ENCODE peak calls at places on chromosomes 11 and 22, in nine cellular contexts. One of them, this sample, is unnamed.

GRCh38 chr22:40182231-40182835 is 4.6 kb downstream of the TNRC6B start:
- DNase-seq in HCT116: no peak
- DNase-seq in AG09319: no peak
- DNase-seq in glutamatergic neuron: no peak
- DNase-seq in HFFc6: peak; percentile 46
- DNase-seq in HL-60: no peak
- DNase-seq in right lobe of liver: no peak
- DNase-seq in fibroblast of lung: peak; percentile 60
- DNase-seq in BJ: no peak
- DNase-seq in this sample: no peak

GRCh38 chr11:83779876-83780275 is 493.7 kb upstream of the CCDC90B start:
- DNase-seq in HCT116: no peak
- DNase-seq in AG09319: no peak
- DNase-seq in glutamatergic neuron: no peak
- DNase-seq in HFFc6: no peak
- DNase-seq in HL-60: no peak
- DNase-seq in right lobe of liver: no peak
- DNase-seq in fibroblast of lung: no peak
- DNase-seq in BJ: no peak
- DNase-seq in this sample: no peak

GRCh38 chr22:19121631-19122142 is 525 bp downstream of the DGCR2 start:
- DNase-seq in HCT116: no peak
- DNase-seq in AG09319: no peak
- DNase-seq in glutamatergic neuron: peak; percentile 65
- DNase-seq in HFFc6: peak; percentile 18
- DNase-seq in HL-60: peak; percentile 47
- DNase-seq in right lobe of liver: peak; percentile 77
- DNase-seq in fibroblast of lung: peak; percentile 44
- DNase-seq in BJ: no peak
- DNase-seq in this sample: no peak

GRCh38 chr11:113873241-113873626 is 2.1 kb downstream of the USP28 start:
- DNase-seq in HCT116: no peak
- DNase-seq in AG09319: no peak
- DNase-seq in glutamatergic neuron: no peak
- DNase-seq in HFFc6: no peak
- DNase-seq in HL-60: no peak
- DNase-seq in right lobe of liver: no peak
- DNase-seq in fibroblast of lung: peak; percentile 53
- DNase-seq in BJ: no peak
- DNase-seq in this sample: no peak

GRCh38 chr11:65377036-65377435 is 5.4 kb downstream of the SLC25A45 start:
- DNase-seq in HCT116: no peak
- DNase-seq in AG09319: no peak
- DNase-seq in glutamatergic neuron: no peak
- DNase-seq in HFFc6: no peak
- DNase-seq in HL-60: no peak
- DNase-seq in right lobe of liver: no peak
- DNase-seq in fibroblast of lung: no peak
- DNase-seq in BJ: no peak
- DNase-seq in this sample: no peak

GRCh38 chr22:45223304-45224117 is 17.2 kb downstream of the KIAA0930 start:
- DNase-seq in HCT116: no peak
- DNase-seq in AG09319: no peak
- DNase-seq in glutamatergic neuron: no peak
- DNase-seq in HFFc6: no peak
- DNase-seq in HL-60: no peak
- DNase-seq in right lobe of liver: no peak
- DNase-seq in fibroblast of lung: no peak
- DNase-seq in BJ: no peak
- DNase-seq in this sample: no peak

GRCh38 chr11:61814242-61814957 is 2.4 kb downstream of the FADS1 start:
- DNase-seq in HCT116: peak; percentile 67
- DNase-seq in AG09319: no peak
- DNase-seq in glutamatergic neuron: peak; percentile 35
- DNase-seq in HFFc6: no peak
- DNase-seq in HL-60: no peak
- DNase-seq in right lobe of liver: no peak
- DNase-seq in fibroblast of lung: peak; percentile 43
- DNase-seq in BJ: no peak
- DNase-seq in this sample: no peak

GRCh38 chr11:30255637-30256036 is 24.8 kb downstream of the FSHB start:
- DNase-seq in HCT116: no peak
- DNase-seq in AG09319: no peak
- DNase-seq in glutamatergic neuron: no peak
- DNase-seq in HFFc6: no peak
- DNase-seq in HL-60: no peak
- DNase-seq in right lobe of liver: no peak
- DNase-seq in fibroblast of lung: no peak
- DNase-seq in BJ: no peak
- DNase-seq in this sample: no peak

GRCh38 chr11:59898652-59899051 is 20.1 kb downstream of the OOSP3 start:
- DNase-seq in HCT116: no peak
- DNase-seq in AG09319: no peak
- DNase-seq in glutamatergic neuron: no peak
- DNase-seq in HFFc6: no peak
- DNase-seq in HL-60: no peak
- DNase-seq in right lobe of liver: no peak
- DNase-seq in fibroblast of lung: no peak
- DNase-seq in BJ: no peak
- DNase-seq in this sample: no peak

GRCh38 chr22:24848559-24849168 is 42.7 kb downstream of the SGSM1 start:
- DNase-seq in HCT116: no peak
- DNase-seq in AG09319: no peak
- DNase-seq in glutamatergic neuron: no peak
- DNase-seq in HFFc6: no peak
- DNase-seq in HL-60: no peak
- DNase-seq in right lobe of liver: no peak
- DNase-seq in fibroblast of lung: no peak
- DNase-seq in BJ: no peak
- DNase-seq in this sample: no peak

GRCh38 chr11:103007521-103007920 is 52.0 kb upstream of the MMP13 start:
- DNase-seq in HCT116: no peak
- DNase-seq in AG09319: no peak
- DNase-seq in glutamatergic neuron: no peak
- DNase-seq in HFFc6: peak; percentile 83
- DNase-seq in HL-60: no peak
- DNase-seq in right lobe of liver: no peak
- DNase-seq in fibroblast of lung: peak; percentile 73
- DNase-seq in BJ: no peak
- DNase-seq in this sample: no peak

GRCh38 chr11:122044086-122044485 is 71.9 kb downstream of the BLID start:
- DNase-seq in HCT116: no peak
- DNase-seq in AG09319: no peak
- DNase-seq in glutamatergic neuron: no peak
- DNase-seq in HFFc6: no peak
- DNase-seq in HL-60: no peak
- DNase-seq in right lobe of liver: no peak
- DNase-seq in fibroblast of lung: no peak
- DNase-seq in BJ: no peak
- DNase-seq in this sample: no peak

GRCh38 chr11:60924906-60925684 is 835 bp downstream of the TMEM132A start:
- DNase-seq in HCT116: no peak
- DNase-seq in AG09319: no peak
- DNase-seq in glutamatergic neuron: peak; percentile 66
- DNase-seq in HFFc6: no peak
- DNase-seq in HL-60: no peak
- DNase-seq in right lobe of liver: no peak
- DNase-seq in fibroblast of lung: no peak
- DNase-seq in BJ: no peak
- DNase-seq in this sample: no peak

GRCh38 chr11:1226981-1227550 is 4.2 kb downstream of the MUC5B start:
- DNase-seq in HCT116: no peak
- DNase-seq in AG09319: no peak
- DNase-seq in glutamatergic neuron: peak; percentile 66
- DNase-seq in HFFc6: no peak
- DNase-seq in HL-60: no peak
- DNase-seq in right lobe of liver: peak; percentile 44
- DNase-seq in fibroblast of lung: no peak
- DNase-seq in BJ: no peak
- DNase-seq in this sample: no peak

GRCh38 chr22:16774911-16775529 is 50.2 kb downstream of the XKR3 start:
- DNase-seq in HCT116: no peak
- DNase-seq in AG09319: no peak
- DNase-seq in glutamatergic neuron: no peak
- DNase-seq in HFFc6: no peak
- DNase-seq in HL-60: no peak
- DNase-seq in right lobe of liver: no peak
- DNase-seq in fibroblast of lung: no peak
- DNase-seq in BJ: no peak
- DNase-seq in this sample: no peak
- TF ChIP-seq CTCF in HCT116: no peak
- TF ChIP-seq CTCF in AG09319: no peak
- TF ChIP-seq CTCF in glutamatergic neuron: no peak
- TF ChIP-seq CTCF in HFFc6: no peak
- TF ChIP-seq CTCF in HL-60: no peak
- TF ChIP-seq CTCF in right lobe of liver: no peak
- TF ChIP-seq CTCF in fibroblast of lung: no peak
- TF ChIP-seq CTCF in BJ: no peak
- TF ChIP-seq CTCF in this sample: no peak

GRCh38 chr22:26172389-26172990 is 3.2 kb downstream of the SEZ6L start:
- DNase-seq in HCT116: peak; percentile 24
- DNase-seq in AG09319: no peak
- DNase-seq in glutamatergic neuron: peak; percentile 79
- DNase-seq in HFFc6: no peak
- DNase-seq in HL-60: no peak
- DNase-seq in right lobe of liver: peak; percentile 53
- DNase-seq in fibroblast of lung: peak; percentile 9
- DNase-seq in BJ: no peak
- DNase-seq in this sample: no peak

GRCh38 chr22:26170112-26170492 is 840 bp downstream of the SEZ6L start:
- DNase-seq in HCT116: no peak
- DNase-seq in AG09319: no peak
- DNase-seq in glutamatergic neuron: peak; percentile 65
- DNase-seq in HFFc6: no peak
- DNase-seq in HL-60: no peak
- DNase-seq in right lobe of liver: no peak
- DNase-seq in fibroblast of lung: no peak
- DNase-seq in BJ: no peak
- DNase-seq in this sample: no peak

GRCh38 chr22:26169312-26170111 is at the start of gene SEZ6L:
- DNase-seq in HCT116: no peak
- DNase-seq in AG09319: no peak
- DNase-seq in glutamatergic neuron: peak; percentile 76
- DNase-seq in HFFc6: no peak
- DNase-seq in HL-60: peak; percentile 30
- DNase-seq in right lobe of liver: no peak
- DNase-seq in fibroblast of lung: peak; percentile 7
- DNase-seq in BJ: no peak
- DNase-seq in this sample: no peak

GRCh38 chr22:26170795-26171194 is 1.5 kb downstream of the SEZ6L start:
- DNase-seq in HCT116: no peak
- DNase-seq in AG09319: no peak
- DNase-seq in glutamatergic neuron: peak; percentile 39
- DNase-seq in HFFc6: no peak
- DNase-seq in HL-60: no peak
- DNase-seq in right lobe of liver: no peak
- DNase-seq in fibroblast of lung: no peak
- DNase-seq in BJ: no peak
- DNase-seq in this sample: no peak

GRCh38 chr22:26174280-26174679 is 5.0 kb downstream of the SEZ6L start:
- DNase-seq in HCT116: no peak
- DNase-seq in AG09319: no peak
- DNase-seq in glutamatergic neuron: peak; percentile 61
- DNase-seq in HFFc6: peak; percentile 15
- DNase-seq in HL-60: no peak
- DNase-seq in right lobe of liver: no peak
- DNase-seq in fibroblast of lung: no peak
- DNase-seq in BJ: no peak
- DNase-seq in this sample: no peak
- TF ChIP-seq CTCF in HCT116: no peak
- TF ChIP-seq CTCF in AG09319: no peak
- TF ChIP-seq CTCF in glutamatergic neuron: peak; percentile 53
- TF ChIP-seq CTCF in HFFc6: peak; percentile 24
- TF ChIP-seq CTCF in HL-60: no peak
- TF ChIP-seq CTCF in right lobe of liver: no peak
- TF ChIP-seq CTCF in fibroblast of lung: no peak
- TF ChIP-seq CTCF in BJ: peak; percentile 26
- TF ChIP-seq CTCF in this sample: peak; percentile 16

DNA sequence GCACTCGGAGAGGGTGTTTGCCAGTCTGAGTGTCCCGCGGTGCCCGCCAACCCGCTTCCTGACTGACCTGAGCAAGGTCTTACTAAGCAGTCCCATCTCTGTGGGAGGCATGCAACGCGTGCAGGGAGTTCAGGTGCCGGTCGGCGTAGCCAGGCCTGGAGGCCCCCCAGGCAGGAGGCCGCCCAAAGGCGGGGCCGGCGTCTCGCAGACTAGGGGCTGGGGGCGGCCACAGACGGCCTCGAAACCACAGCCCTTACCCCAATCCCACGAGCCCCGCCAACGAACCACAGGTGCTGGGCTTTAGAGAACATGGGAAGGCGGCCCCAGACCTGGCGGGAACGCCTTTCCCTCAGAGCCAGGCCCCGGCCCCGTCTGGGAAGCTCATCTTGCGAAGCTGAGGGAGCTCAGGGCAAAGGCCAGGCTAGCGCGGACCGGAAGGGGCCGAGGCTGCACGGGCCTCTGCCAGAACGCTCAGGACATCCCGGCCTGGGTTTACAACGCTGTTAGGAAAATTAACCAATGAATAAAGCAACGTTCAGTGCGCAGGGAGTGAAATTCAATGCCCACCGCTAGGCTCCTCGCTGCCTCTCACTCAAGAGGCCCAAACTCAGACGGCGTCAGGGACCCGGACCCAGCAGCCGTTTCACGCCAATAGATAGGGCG is 2.1 kb upstream of the MTFP1 start:
- DNase-seq in HCT116: no peak
- DNase-seq in AG09319: no peak
- DNase-seq in glutamatergic neuron: peak; percentile 74
- DNase-seq in HFFc6: no peak
- DNase-seq in HL-60: no peak
- DNase-seq in right lobe of liver: peak; percentile 93
- DNase-seq in fibroblast of lung: no peak
- DNase-seq in BJ: no peak
- DNase-seq in this sample: no peak
- TF ChIP-seq CTCF in HCT116: no peak
- TF ChIP-seq CTCF in AG09319: no peak
- TF ChIP-seq CTCF in glutamatergic neuron: no peak
- TF ChIP-seq CTCF in HFFc6: peak; percentile 26
- TF ChIP-seq CTCF in HL-60: no peak
- TF ChIP-seq CTCF in right lobe of liver: no peak
- TF ChIP-seq CTCF in fibroblast of lung: no peak
- TF ChIP-seq CTCF in BJ: no peak
- TF ChIP-seq CTCF in this sample: no peak

DNA sequence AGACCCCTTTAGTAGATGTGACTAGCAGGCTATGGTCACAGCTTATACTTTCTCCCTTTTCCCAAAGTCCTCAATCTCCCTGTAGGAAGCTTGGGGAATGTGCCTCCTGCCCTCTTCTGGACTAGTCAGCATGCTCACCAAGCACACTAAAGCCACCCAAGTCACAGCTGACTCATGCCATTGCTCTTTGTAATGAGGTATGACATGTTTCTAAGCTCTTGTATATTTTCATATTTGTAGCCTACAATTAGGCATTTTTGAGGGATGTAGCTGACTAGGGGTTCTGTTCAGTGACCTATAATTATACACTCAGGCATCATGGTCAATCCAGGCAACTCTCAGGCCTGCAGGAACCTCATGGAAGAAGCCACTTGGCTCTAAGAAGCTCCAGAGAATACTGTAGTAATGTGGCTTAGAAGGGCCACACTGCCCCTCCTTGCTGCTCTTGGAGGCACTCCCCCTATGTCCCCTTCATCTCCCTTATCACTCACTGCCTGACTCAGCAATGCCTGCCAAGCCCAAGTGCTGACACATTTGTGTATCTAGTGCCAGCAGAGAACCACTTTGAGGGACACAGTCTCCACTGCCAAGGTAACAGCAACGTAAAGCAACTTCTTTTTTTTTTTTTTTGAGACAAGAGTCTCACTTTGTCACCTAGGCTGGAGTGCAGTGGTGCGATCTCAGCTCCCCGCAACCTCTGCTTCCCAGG is 86.2 kb downstream of the RPL27A start:
- DNase-seq in HCT116: peak; percentile 72
- DNase-seq in AG09319: peak; percentile 89
- DNase-seq in glutamatergic neuron: no peak
- DNase-seq in HFFc6: peak; percentile 91
- DNase-seq in HL-60: no peak
- DNase-seq in right lobe of liver: peak; percentile 30
- DNase-seq in fibroblast of lung: peak; percentile 89
- DNase-seq in BJ: no peak
- DNase-seq in this sample: no peak
- TF ChIP-seq CTCF in HCT116: peak; percentile 42
- TF ChIP-seq CTCF in AG09319: peak; percentile 66
- TF ChIP-seq CTCF in glutamatergic neuron: no peak
- TF ChIP-seq CTCF in HFFc6: peak; percentile 71
- TF ChIP-seq CTCF in HL-60: no peak
- TF ChIP-seq CTCF in right lobe of liver: no peak
- TF ChIP-seq CTCF in fibroblast of lung: peak; percentile 43
- TF ChIP-seq CTCF in BJ: peak; percentile 47
- TF ChIP-seq CTCF in this sample: peak; percentile 47